ENCODE peak calls at places on chromosomes 1 and 21, in six cellular contexts. J, R, Y, G, S and L are unnamed samples.

GRCh38 chr1:168362991-168363390 is 82.3 kb downstream of the TBX19 start:
- DNase-seq in J (no peak), R (no peak), Y (no peak), G (no peak), S (no peak), L (peak; percentile 77)

GRCh38 chr1:163170331-163170730 is 32.4 kb downstream of the RGS5 start:
- DNase-seq in J (no peak), R (no peak), Y (no peak), G (no peak), S (peak; percentile 35), L (no peak)

GRCh38 chr1:204348722-204349121 is 11.0 kb downstream of the PLEKHA6 start:
- DNase-seq in J (no peak), R (peak; percentile 79), Y (no peak), G (peak; percentile 52), S (no peak), L (no peak)

GRCh38 chr1:999797-1000356 is at the start of gene HES4:
- DNase-seq in J (peak; percentile 97), R (peak; percentile 91), Y (peak; percentile 76), G (peak; percentile 91), S (peak; percentile 56), L (peak; percentile 87)

GRCh38 chr1:79044974-79045650 is 38.6 kb upstream of the ADGRL4 start:
- DNase-seq in J (no peak), R (no peak), Y (no peak), G (no peak), S (no peak), L (no peak)

GRCh38 chr1:40715660-40716059 is 24.2 kb downstream of the NFYC start:
- DNase-seq in J (no peak), R (no peak), Y (no peak), G (no peak), S (no peak), L (no peak)

GRCh38 chr1:91501527-91501859 is 842 bp downstream of the CDC7 start:
- DNase-seq in J (no peak), R (no peak), Y (peak; percentile 12), G (no peak), S (no peak), L (no peak)

GRCh38 chr1:17729248-17729647 is 25.9 kb upstream of the ACTL8 start:
- DNase-seq in J (no peak), R (no peak), Y (no peak), G (no peak), S (no peak), L (no peak)

GRCh38 chr1:40038693-40039092 is 1.8 kb upstream of the CAP1 start:
- DNase-seq in J (no peak), R (no peak), Y (no peak), G (no peak), S (no peak), L (no peak)

GRCh38 chr1:212722270-212722945 is 22.8 kb upstream of the BATF3 start:
- DNase-seq in J (peak; percentile 26), R (no peak), Y (no peak), G (no peak), S (no peak), L (no peak)

GRCh38 chr1:10692401-10693021 is 103.9 kb downstream of the CASZ1 start:
- DNase-seq in J (peak; percentile 66), R (no peak), Y (no peak), G (peak; percentile 71), S (no peak), L (peak; percentile 45)

GRCh38 chr1:21604208-21604957 is 64.8 kb downstream of the RAP1GAP start:
- DNase-seq in J (no peak), R (no peak), Y (no peak), G (no peak), S (no peak), L (no peak)

GRCh38 chr21:15195768-15196167 is 131.0 kb upstream of the NRIP1 start:
- DNase-seq in J (no peak), R (no peak), Y (no peak), G (no peak), S (no peak), L (no peak)

GRCh38 chr1:19457555-19457954 is 27.8 kb downstream of the CAPZB start:
- DNase-seq in J (no peak), R (no peak), Y (no peak), G (no peak), S (no peak), L (no peak)

GRCh38 chr1:209823143-209824041 is 4.4 kb upstream of the UTP25 start:
- DNase-seq in J (peak; percentile 78), R (no peak), Y (peak; percentile 39), G (no peak), S (no peak), L (peak; percentile 69)

GRCh38 chr1:160578175-160578693 is 1.1 kb downstream of the CD84 start:
- DNase-seq in J (no peak), R (no peak), Y (no peak), G (no peak), S (no peak), L (no peak)
- H3K4me3 ChIP-seq in J (no peak overlapping the region), R (no peak overlapping the region), Y (no peak overlapping the region), G (no peak overlapping the region), S (no peak overlapping the region), L (peak overlapping the region; percentile 57)

GRCh38 chr1:154611150-154611865 is 3.3 kb upstream of the ADAR start:
- DNase-seq in J (no peak), R (no peak), Y (no peak), G (no peak), S (no peak), L (no peak)

GRCh38 chr1:154608522-154609294 is 722 bp upstream of the ADAR start:
- DNase-seq in J (peak; percentile 61), R (peak; percentile 32), Y (no peak), G (peak; percentile 30), S (no peak), L (no peak)

GRCh38 chr1:154607748-154608521 is at the start of gene ADAR:
- DNase-seq in J (peak; percentile 95), R (peak; percentile 92), Y (peak; percentile 95), G (peak; percentile 94), S (peak; percentile 98), L (peak; percentile 97)

GRCh38 chr1:154607084-154607747 is 770 bp downstream of the ADAR start:
- DNase-seq in J (peak; percentile 33), R (no peak), Y (no peak), G (no peak), S (no peak), L (no peak)

DNA sequence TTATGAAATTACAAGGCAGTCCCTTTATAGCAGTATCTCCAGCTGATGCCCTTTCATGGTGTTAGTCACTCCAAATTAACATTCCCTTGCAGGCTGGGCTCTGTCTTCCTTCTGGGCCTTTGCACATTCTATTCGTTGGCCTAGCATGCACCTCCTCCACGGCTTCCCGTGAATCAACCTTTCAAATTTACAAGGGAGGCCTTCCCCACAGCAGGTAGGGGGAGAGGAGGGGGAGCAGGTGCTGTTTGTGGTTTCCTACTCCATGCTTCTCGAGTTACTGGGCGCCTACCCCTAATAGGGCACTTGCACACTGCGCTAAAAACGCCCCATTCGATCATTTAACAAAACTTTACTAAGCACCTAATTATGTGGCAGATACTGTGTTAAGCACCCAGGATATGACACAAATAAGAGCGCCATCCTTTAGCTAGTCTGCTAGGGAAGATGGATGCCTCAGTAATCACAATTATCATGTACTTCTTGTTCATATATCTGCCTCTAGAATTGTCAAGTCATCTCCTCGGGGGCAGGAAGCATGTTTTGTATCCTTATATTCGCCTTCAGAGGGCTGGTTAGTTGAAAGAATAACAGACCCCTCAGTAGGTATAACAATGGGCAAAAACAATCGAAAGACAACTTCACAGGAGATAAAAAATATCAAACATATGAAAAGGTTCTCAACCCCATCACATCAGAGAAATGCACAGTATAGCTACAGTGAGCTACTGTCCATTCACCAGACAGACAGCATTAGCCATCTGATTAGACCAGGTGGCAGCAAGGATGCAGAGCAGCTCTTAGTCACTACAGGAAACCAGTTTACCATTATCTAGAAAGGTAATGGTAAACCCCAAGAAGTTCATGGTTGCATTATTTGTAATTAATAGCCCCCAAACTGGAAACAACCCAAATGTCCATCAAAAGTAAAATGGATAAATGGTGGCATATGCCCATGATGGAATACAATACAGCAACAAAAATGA is 1.7 kb upstream of the ADAR start:
- DNase-seq in J (peak; percentile 63), R (no peak), Y (no peak), G (no peak), S (no peak), L (peak; percentile 88)
- H3K4me3 ChIP-seq in J (peak overlapping the region; percentile 97), R (no peak overlapping the region), Y (no peak overlapping the region), G (no peak overlapping the region), S (no peak overlapping the region), L (peak overlapping the region; percentile 92)

GRCh38 chr1:43566382-43567035 is 35.8 kb downstream of the PTPRF start:
- DNase-seq in J (no peak), R (no peak), Y (no peak), G (no peak), S (no peak), L (no peak)

GRCh38 chr1:43564617-43565348 is 34.1 kb downstream of the PTPRF start:
- DNase-seq in J (no peak), R (no peak), Y (no peak), G (no peak), S (no peak), L (no peak)

GRCh38 chr1:43563779-43564616 is 33.3 kb downstream of the PTPRF start:
- DNase-seq in J (no peak), R (no peak), Y (no peak), G (no peak), S (no peak), L (no peak)

GRCh38 chr1:43569175-43569574 is 38.5 kb downstream of the PTPRF start:
- DNase-seq in J (no peak), R (no peak), Y (no peak), G (no peak), S (no peak), L (no peak)

GRCh38 chr1:43565600-43566360 is 35.1 kb downstream of the PTPRF start:
- DNase-seq in J (no peak), R (no peak), Y (no peak), G (no peak), S (no peak), L (no peak)
- H3K4me3 ChIP-seq in J (no peak overlapping the region), R (peak overlapping the region; percentile 60), Y (peak overlapping the region; percentile 50), G (peak overlapping the region; percentile 4), S (peak overlapping the region; percentile 43), L (no peak overlapping the region)

GRCh38 chr1:93448292-93448982 is 519 bp downstream of the FNBP1L start:
- DNase-seq in J (peak; percentile 52), R (no peak), Y (no peak), G (peak; percentile 50), S (no peak), L (no peak)

GRCh38 chr1:93447481-93448291 is at the start of gene FNBP1L:
- DNase-seq in J (peak; percentile 83), R (peak; percentile 57), Y (no peak), G (peak; percentile 79), S (no peak), L (peak; percentile 51)

GRCh38 chr1:93448983-93449805 is 1.3 kb downstream of the FNBP1L start:
- DNase-seq in J (peak; percentile 58), R (no peak), Y (no peak), G (peak; percentile 38), S (no peak), L (no peak)

GRCh38 chr1:93450331-93450730 is 2.4 kb downstream of the FNBP1L start:
- DNase-seq in J (no peak), R (no peak), Y (no peak), G (no peak), S (no peak), L (no peak)

DNA sequence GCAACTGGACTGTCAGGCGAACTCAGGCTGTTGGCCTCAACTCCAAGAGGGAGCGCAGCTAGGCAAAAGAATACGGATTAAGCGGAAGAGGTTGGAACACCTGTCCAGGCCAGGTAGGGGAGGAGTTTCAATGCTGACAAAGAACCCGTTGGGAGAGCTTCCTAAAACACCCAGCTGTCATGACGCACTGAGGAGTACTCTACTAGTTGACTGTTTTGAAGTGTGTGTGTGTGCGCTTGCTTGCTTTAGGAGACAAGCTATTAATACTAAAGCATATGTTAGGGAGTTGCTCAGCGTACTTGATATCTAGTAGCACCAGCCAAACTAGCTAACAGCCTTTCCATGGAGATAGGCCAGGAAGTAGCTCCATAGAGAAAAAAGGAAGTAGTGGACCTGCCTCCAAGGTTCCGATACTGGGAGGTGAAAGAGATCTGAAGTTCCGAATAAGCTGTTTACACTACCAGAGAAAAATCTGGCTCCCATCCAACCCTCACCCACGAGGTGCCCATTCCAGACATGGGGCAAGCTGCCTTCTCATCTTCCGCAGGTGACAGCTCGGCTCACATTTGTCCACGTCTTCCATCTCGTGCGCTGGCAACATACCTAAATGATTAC is 974 bp upstream of the FNBP1L start:
- DNase-seq in J (peak; percentile 57), R (no peak), Y (no peak), G (peak; percentile 75), S (no peak), L (no peak)
- H3K4me3 ChIP-seq in J (peak overlapping the region; percentile 85), R (peak overlapping the region; percentile 93), Y (peak overlapping the region; percentile 97), G (peak overlapping the region; percentile 8), S (no peak overlapping the region), L (peak overlapping the region; percentile 80)